ENCODE peak calls at places on chromosomes 13 and 19, in four cellular contexts. X is Calu3, A is RWPE2, E is fibroblast of villous mesenchyme. D is an unnamed sample.

GRCh38 chr19:47072323-47072722 is 23.9 kb upstream of the TMEM160 start:
- DNase-seq in X (no peak), A (no peak), E (no peak), D (no peak)

GRCh38 chr13:80314711-80315505 is 26.0 kb downstream of the SPRY2 start:
- DNase-seq in X (no peak), A (no peak), E (no peak), D (no peak)

GRCh38 chr19:23817519-23817918 is 58.8 kb upstream of the ZNF681 start:
- DNase-seq in X (no peak), A (no peak), E (peak), D (no peak)

GRCh38 chr13:31037874-31038475 is 105.5 kb downstream of the TEX26 start:
- DNase-seq in X (no peak), A (no peak), E (no peak), D (no peak)

GRCh38 chr13:61109741-61110140 is 305.9 kb downstream of the PCDH20 start:
- DNase-seq in X (no peak), A (no peak), E (no peak), D (no peak)

GRCh38 chr13:90375851-90376250 is 971.6 kb upstream of the MIR17HG start:
- DNase-seq in X (no peak), A (no peak), E (no peak), D (no peak)

GRCh38 chr19:55153652-55154264 is 3.8 kb downstream of the TNNI3 start:
- DNase-seq in X (no peak), A (no peak), E (no peak), D (no peak)

GRCh38 chr19:31118926-31119325 is 230.3 kb downstream of the TSHZ3 start:
- DNase-seq in X (no peak), A (no peak), E (no peak), D (no peak)

GRCh38 chr19:33214621-33215020 is 11.0 kb downstream of the SLC7A10 start:
- DNase-seq in X (peak), A (no peak), E (peak), D (no peak)

GRCh38 chr19:48355555-48355954 is 8.2 kb downstream of the TMEM143 start:
- DNase-seq in X (no peak), A (no peak), E (no peak), D (no peak)

GRCh38 chr13:41054212-41054877 is 7.0 kb upstream of the WBP4 start:
- DNase-seq in X (peak), A (no peak), E (peak), D (no peak)

GRCh38 chr13:26584713-26585112 is 27.2 kb downstream of the WASF3 start:
- DNase-seq in X (no peak), A (no peak), E (peak), D (no peak)

GRCh38 chr19:41540041-41540695 is 35.8 kb upstream of the CEACAM21 start:
- DNase-seq in X (no peak), A (no peak), E (no peak), D (no peak)

GRCh38 chr19:17721821-17722220 is 2.5 kb downstream of the MAP1S start:
- DNase-seq in X (no peak), A (no peak), E (no peak), D (no peak)

GRCh38 chr19:21848706-21849105 is 12.7 kb upstream of the ZNF43 start:
- DNase-seq in X (no peak), A (no peak), E (no peak), D (no peak)

GRCh38 chr19:51311388-51312257 is at the start of gene IGLON5:
- DNase-seq in X (no peak), A (no peak), E (no peak), D (no peak)

GRCh38 chr19:11551603-11552235 is 7.3 kb downstream of the ELOF1 start:
- DNase-seq in X (peak), A (no peak), E (peak), D (no peak)
- TF ChIP-seq CTCF in X (no peak), A (peak), E (peak), D (no peak)

GRCh38 chr19:18799389-18799970 is 8.4 kb upstream of the COMP start:
- DNase-seq in X (no peak), A (no peak), E (no peak), D (no peak)

GRCh38 chr19:18800079-18800478 is 9.0 kb upstream of the COMP start:
- DNase-seq in X (no peak), A (no peak), E (no peak), D (no peak)

GRCh38 chr19:18796239-18796638 is 5.1 kb upstream of the COMP start:
- DNase-seq in X (no peak), A (no peak), E (no peak), D (no peak)

GRCh38 chr19:18800636-18801035 is 9.5 kb upstream of the COMP start:
- DNase-seq in X (no peak), A (no peak), E (no peak), D (no peak)

GRCh38 chr19:18798384-18799352 is 7.6 kb upstream of the COMP start:
- DNase-seq in X (peak), A (no peak), E (no peak), D (no peak)
- TF ChIP-seq CTCF in X (no peak), A (no peak), E (peak), D (no peak)

GRCh38 chr19:12913011-12913561 is 6.0 kb downstream of the SYCE2 start:
- DNase-seq in X (no peak), A (no peak), E (peak), D (no peak)
- TF ChIP-seq CTCF in X (no peak), A (no peak), E (no peak), D (no peak)

GRCh38 chr13:32041429-32041828 is 9.9 kb downstream of the FRY start:
- DNase-seq in X (no peak), A (no peak), E (no peak), D (no peak)
- TF ChIP-seq CTCF in X (no peak), A (no peak), E (no peak), D (no peak)

GRCh38 chr13:95301947-95302386 is 716 bp upstream of the ABCC4 start:
- DNase-seq in X (no peak), A (no peak), E (no peak), D (no peak)

GRCh38 chr13:95298169-95298940 is 2.9 kb downstream of the ABCC4 start:
- DNase-seq in X (no peak), A (no peak), E (no peak), D (no peak)

GRCh38 chr13:95300625-95301134 is 571 bp downstream of the ABCC4 start:
- DNase-seq in X (peak), A (peak), E (peak), D (no peak)

GRCh38 chr13:95298971-95299627 is 2.2 kb downstream of the ABCC4 start:
- DNase-seq in X (no peak), A (no peak), E (peak), D (no peak)

DNA sequence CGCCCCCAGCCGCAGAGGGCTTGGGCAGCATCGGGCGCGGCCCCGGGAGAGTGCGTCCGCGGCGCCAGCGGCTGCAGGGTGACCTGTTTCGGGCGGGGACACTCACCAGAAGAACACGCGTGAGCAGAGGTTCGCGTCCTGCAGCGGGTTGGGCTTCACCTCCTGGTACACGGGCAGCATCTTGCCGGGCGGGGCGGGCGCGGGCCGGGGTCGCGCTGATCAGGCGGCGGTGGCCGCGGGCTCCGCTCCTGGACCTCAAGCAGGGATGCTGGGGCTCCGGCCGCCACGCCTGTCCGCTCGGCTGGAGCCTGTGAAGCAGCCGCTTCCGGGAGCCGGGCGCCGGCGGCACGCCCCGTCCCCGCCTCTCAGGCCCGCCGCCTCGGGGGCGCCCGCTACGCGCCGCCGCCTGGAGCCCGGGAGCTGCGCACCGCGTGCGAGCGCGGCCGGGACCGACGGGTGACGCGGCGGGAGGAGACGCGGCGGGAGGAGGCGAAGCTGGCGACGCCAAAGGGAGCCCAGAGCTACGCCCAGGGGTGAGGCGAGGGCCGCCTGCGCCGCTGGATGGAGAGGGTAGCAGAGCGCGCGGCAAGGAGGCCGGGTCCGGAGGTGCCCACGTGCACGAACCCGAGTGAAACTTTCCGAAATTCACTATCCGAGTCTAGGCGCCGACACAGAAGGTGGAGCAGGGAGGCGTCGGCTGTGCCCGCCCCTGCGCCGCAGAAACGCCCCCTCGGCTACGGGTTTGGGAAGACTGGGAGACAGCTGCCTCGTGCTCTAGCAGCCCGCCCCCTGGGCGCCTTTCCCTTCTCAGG is at the start of gene ABCC4:
- DNase-seq in X (peak), A (peak), E (peak), D (no peak)
- TF ChIP-seq CTCF in X (no peak), A (no peak), E (peak), D (no peak)

D was measured in omental fat pad.